ENCODE peak calls at places on chromosome X, in six cellular contexts. One of them, this sample, is unnamed.

GRCh38 chrX:115183980-115184379 is 5.2 kb upstream of the RBMXL3 start:
- DNase-seq in IMR-90: peak; percentile 79
- DNase-seq in PC-9: no peak
- DNase-seq in mesendoderm: no peak
- DNase-seq in neural progenitor cell: no peak
- DNase-seq in A549: peak; percentile 2
- DNase-seq in this sample: no peak

GRCh38 chrX:17369294-17369693 is 5.7 kb upstream of the NHS start:
- DNase-seq in IMR-90: no peak
- DNase-seq in PC-9: no peak
- DNase-seq in mesendoderm: no peak
- DNase-seq in neural progenitor cell: no peak
- DNase-seq in A549: no peak
- DNase-seq in this sample: no peak

GRCh38 chrX:41449615-41450014 is 2.5 kb downstream of the NYX start:
- DNase-seq in IMR-90: peak; percentile 24
- DNase-seq in PC-9: no peak
- DNase-seq in mesendoderm: no peak
- DNase-seq in neural progenitor cell: no peak
- DNase-seq in A549: no peak
- DNase-seq in this sample: no peak

GRCh38 chrX:109629310-109629709 is 4.3 kb upstream of the KCNE5 start:
- DNase-seq in IMR-90: no peak
- DNase-seq in PC-9: no peak
- DNase-seq in mesendoderm: no peak
- DNase-seq in neural progenitor cell: no peak
- DNase-seq in A549: no peak
- DNase-seq in this sample: peak; percentile 36

GRCh38 chrX:114178126-114178525 is 405.8 kb upstream of the HTR2C start:
- DNase-seq in IMR-90: no peak
- DNase-seq in PC-9: no peak
- DNase-seq in mesendoderm: no peak
- DNase-seq in neural progenitor cell: no peak
- DNase-seq in A549: no peak
- DNase-seq in this sample: no peak

GRCh38 chrX:48487362-48487785 is 11.4 kb downstream of the FTSJ1 start:
- DNase-seq in IMR-90: peak; percentile 89
- DNase-seq in PC-9: peak; percentile 77
- DNase-seq in mesendoderm: no peak
- DNase-seq in neural progenitor cell: no peak
- DNase-seq in A549: peak; percentile 65
- DNase-seq in this sample: no peak

GRCh38 chrX:8868906-8869305 is 67.7 kb upstream of the FAM9A start:
- DNase-seq in IMR-90: peak; percentile 46
- DNase-seq in PC-9: no peak
- DNase-seq in mesendoderm: no peak
- DNase-seq in neural progenitor cell: no peak
- DNase-seq in A549: no peak
- DNase-seq in this sample: no peak

GRCh38 chrX:85303544-85303943 is 59.8 kb downstream of the ZNF711 start:
- DNase-seq in IMR-90: no peak
- DNase-seq in PC-9: no peak
- DNase-seq in mesendoderm: no peak
- DNase-seq in neural progenitor cell: no peak
- DNase-seq in A549: no peak
- DNase-seq in this sample: no peak

GRCh38 chrX:43703211-43703791 is 47.2 kb downstream of the MAOA start:
- DNase-seq in IMR-90: peak; percentile 16
- DNase-seq in PC-9: no peak
- DNase-seq in mesendoderm: no peak
- DNase-seq in neural progenitor cell: no peak
- DNase-seq in A549: peak; percentile 37
- DNase-seq in this sample: no peak

GRCh38 chrX:80765226-80765625 is 44.5 kb downstream of the BRWD3 start:
- DNase-seq in IMR-90: peak; percentile 77
- DNase-seq in PC-9: peak; percentile 0
- DNase-seq in mesendoderm: peak; percentile 27
- DNase-seq in neural progenitor cell: no peak
- DNase-seq in A549: peak; percentile 33
- DNase-seq in this sample: no peak

GRCh38 chrX:130393451-130394074 is 8.1 kb upstream of the GPR119 start:
- DNase-seq in IMR-90: peak; percentile 45
- DNase-seq in PC-9: peak; percentile 52
- DNase-seq in mesendoderm: peak; percentile 60
- DNase-seq in neural progenitor cell: peak; percentile 65
- DNase-seq in A549: peak; percentile 60
- DNase-seq in this sample: peak; percentile 64

GRCh38 chrX:43580621-43581020 is 75.5 kb upstream of the MAOA start:
- DNase-seq in IMR-90: no peak
- DNase-seq in PC-9: no peak
- DNase-seq in mesendoderm: no peak
- DNase-seq in neural progenitor cell: no peak
- DNase-seq in A549: no peak
- DNase-seq in this sample: no peak

GRCh38 chrX:132708529-132708928 is 219.7 kb upstream of the MBNL3 start:
- DNase-seq in IMR-90: no peak
- DNase-seq in PC-9: no peak
- DNase-seq in mesendoderm: no peak
- DNase-seq in neural progenitor cell: no peak
- DNase-seq in A549: no peak
- DNase-seq in this sample: no peak

GRCh38 chrX:117808413-117808812 is 308.2 kb downstream of the KLHL13 start:
- DNase-seq in IMR-90: no peak
- DNase-seq in PC-9: no peak
- DNase-seq in mesendoderm: peak; percentile 13
- DNase-seq in neural progenitor cell: peak; percentile 2
- DNase-seq in A549: no peak
- DNase-seq in this sample: no peak

GRCh38 chrX:101287402-101287801 is 3.7 kb downstream of the TAF7L start:
- DNase-seq in IMR-90: peak; percentile 52
- DNase-seq in PC-9: peak; percentile 4
- DNase-seq in mesendoderm: peak; percentile 6
- DNase-seq in neural progenitor cell: peak; percentile 46
- DNase-seq in A549: peak; percentile 50
- DNase-seq in this sample: peak; percentile 51

GRCh38 chrX:21747523-21747922 is 10.4 kb downstream of the SMPX start:
- DNase-seq in IMR-90: no peak
- DNase-seq in PC-9: no peak
- DNase-seq in mesendoderm: peak; percentile 56
- DNase-seq in neural progenitor cell: peak; percentile 37
- DNase-seq in A549: no peak
- DNase-seq in this sample: no peak

GRCh38 chrX:67545772-67546495 is 2.1 kb downstream of the AR start:
- DNase-seq in IMR-90: no peak
- DNase-seq in PC-9: no peak
- DNase-seq in mesendoderm: peak; percentile 53
- DNase-seq in neural progenitor cell: peak; percentile 49
- DNase-seq in A549: peak; percentile 18
- DNase-seq in this sample: peak; percentile 25

GRCh38 chrX:16851421-16851820 is 18.7 kb downstream of the RBBP7 start:
- DNase-seq in IMR-90: peak; percentile 27
- DNase-seq in PC-9: no peak
- DNase-seq in mesendoderm: no peak
- DNase-seq in neural progenitor cell: no peak
- DNase-seq in A549: no peak
- DNase-seq in this sample: no peak

GRCh38 chrX:77788050-77788449 is 2.0 kb upstream of the ATRX start:
- DNase-seq in IMR-90: peak; percentile 14
- DNase-seq in PC-9: no peak
- DNase-seq in mesendoderm: peak; percentile 3
- DNase-seq in neural progenitor cell: no peak
- DNase-seq in A549: peak; percentile 88
- DNase-seq in this sample: no peak

GRCh38 chrX:19532709-19533108 is 17.4 kb upstream of the MAP3K15 start:
- DNase-seq in IMR-90: no peak
- DNase-seq in PC-9: no peak
- DNase-seq in mesendoderm: no peak
- DNase-seq in neural progenitor cell: no peak
- DNase-seq in A549: no peak
- DNase-seq in this sample: no peak

GRCh38 chrX:154116514-154116913 is 19.0 kb upstream of the MECP2 start:
- DNase-seq in IMR-90: no peak
- DNase-seq in PC-9: no peak
- DNase-seq in mesendoderm: no peak
- DNase-seq in neural progenitor cell: peak; percentile 34
- DNase-seq in A549: no peak
- DNase-seq in this sample: no peak

GRCh38 chrX:130028196-130028595 is 45.8 kb downstream of the BCORL1 start:
- DNase-seq in IMR-90: peak; percentile 39
- DNase-seq in PC-9: peak; percentile 51
- DNase-seq in mesendoderm: peak; percentile 16
- DNase-seq in neural progenitor cell: peak; percentile 22
- DNase-seq in A549: peak; percentile 57
- DNase-seq in this sample: peak; percentile 49

DNA sequence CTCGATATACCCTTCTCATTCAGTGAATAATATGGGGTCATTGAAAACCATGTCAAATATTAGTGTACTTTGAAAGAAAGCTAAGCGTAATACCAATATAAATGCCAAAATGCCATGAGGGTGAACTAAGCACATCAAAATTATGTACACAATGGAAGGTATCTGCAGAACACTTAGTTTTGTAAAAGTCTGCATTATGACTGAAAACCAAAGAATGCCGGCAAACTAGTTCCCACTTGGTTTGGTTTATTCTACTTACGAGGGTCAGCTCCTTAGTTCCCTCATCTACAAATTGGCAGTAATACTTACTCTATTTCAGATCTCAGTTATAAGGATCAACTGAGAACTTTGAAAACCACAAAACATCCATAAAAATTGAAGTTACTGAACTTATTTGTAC is 27.3 kb downstream of the RPS6KA6 start:
- DNase-seq in IMR-90: no peak
- DNase-seq in PC-9: no peak
- DNase-seq in mesendoderm: no peak
- DNase-seq in neural progenitor cell: no peak
- DNase-seq in A549: no peak
- DNase-seq in this sample: no peak
- H3K4me3 ChIP-seq in IMR-90: no peak overlapping the region
- H3K4me3 ChIP-seq in PC-9: no peak overlapping the region
- H3K4me3 ChIP-seq in mesendoderm: no peak overlapping the region
- H3K4me3 ChIP-seq in neural progenitor cell: no peak overlapping the region
- H3K4me3 ChIP-seq in A549: no peak overlapping the region
- H3K4me3 ChIP-seq in this sample: no peak overlapping the region

GRCh38 chrX:69101655-69102251 is 63.5 kb downstream of the PJA1 start:
- DNase-seq in IMR-90: no peak
- DNase-seq in PC-9: no peak
- DNase-seq in mesendoderm: no peak
- DNase-seq in neural progenitor cell: no peak
- DNase-seq in A549: no peak
- DNase-seq in this sample: peak; percentile 59
- H3K4me2 ChIP-seq in IMR-90: no peak overlapping the region
- H3K4me2 ChIP-seq in PC-9: no peak overlapping the region
- H3K4me2 ChIP-seq in mesendoderm: no peak overlapping the region
- H3K4me2 ChIP-seq in neural progenitor cell: no peak overlapping the region
- H3K4me2 ChIP-seq in A549: no peak overlapping the region
- H3K4me2 ChIP-seq in this sample: no peak overlapping the region

GRCh38 chrX:123184199-123184857 is at the start of gene GRIA3:
- DNase-seq in IMR-90: no peak
- DNase-seq in PC-9: no peak
- DNase-seq in mesendoderm: peak; percentile 60
- DNase-seq in neural progenitor cell: peak; percentile 45
- DNase-seq in A549: no peak
- DNase-seq in this sample: peak; percentile 29

GRCh38 chrX:123188081-123188480 is 4.0 kb downstream of the GRIA3 start:
- DNase-seq in IMR-90: no peak
- DNase-seq in PC-9: no peak
- DNase-seq in mesendoderm: no peak
- DNase-seq in neural progenitor cell: no peak
- DNase-seq in A549: no peak
- DNase-seq in this sample: no peak

GRCh38 chrX:123186796-123187195 is 2.7 kb downstream of the GRIA3 start:
- DNase-seq in IMR-90: no peak
- DNase-seq in PC-9: no peak
- DNase-seq in mesendoderm: no peak
- DNase-seq in neural progenitor cell: no peak
- DNase-seq in A549: no peak
- DNase-seq in this sample: no peak

GRCh38 chrX:123185714-123186113 is 1.6 kb downstream of the GRIA3 start:
- DNase-seq in IMR-90: no peak
- DNase-seq in PC-9: no peak
- DNase-seq in mesendoderm: no peak
- DNase-seq in neural progenitor cell: no peak
- DNase-seq in A549: no peak
- DNase-seq in this sample: no peak

DNA sequence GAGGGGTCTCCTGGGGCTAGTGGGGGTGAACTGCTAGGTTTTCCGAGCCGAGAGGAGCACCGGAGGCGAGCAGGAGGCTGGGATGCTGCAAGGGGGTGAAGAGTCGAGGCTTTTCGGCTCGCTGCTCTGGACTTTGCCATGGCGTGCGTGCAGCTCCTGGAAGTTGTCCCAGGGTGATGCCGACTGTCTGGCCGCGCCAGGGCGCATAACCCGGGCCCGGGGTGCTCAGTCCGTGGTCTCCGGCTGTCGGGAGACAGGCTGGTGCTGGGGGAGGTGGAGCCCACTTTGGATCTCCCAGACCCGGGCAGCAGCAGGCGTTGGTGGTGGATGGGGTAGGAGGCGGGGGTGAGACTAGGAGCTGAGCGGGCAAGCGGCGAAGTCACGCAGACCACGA is 777 bp downstream of the GRIA3 start:
- DNase-seq in IMR-90: no peak
- DNase-seq in PC-9: no peak
- DNase-seq in mesendoderm: peak; percentile 18
- DNase-seq in neural progenitor cell: peak; percentile 31
- DNase-seq in A549: no peak
- DNase-seq in this sample: peak; percentile 51
- H3K4me3 ChIP-seq in IMR-90: no peak overlapping the region
- H3K4me3 ChIP-seq in PC-9: no peak overlapping the region
- H3K4me3 ChIP-seq in mesendoderm: peak overlapping the region; percentile 16
- H3K4me3 ChIP-seq in neural progenitor cell: peak overlapping the region; percentile 64
- H3K4me3 ChIP-seq in A549: no peak overlapping the region
- H3K4me3 ChIP-seq in this sample: peak overlapping the region; percentile 36

GRCh38 chrX:15849555-15849954 is 5.1 kb downstream of the AP1S2 start:
- DNase-seq in IMR-90: no peak
- DNase-seq in PC-9: no peak
- DNase-seq in mesendoderm: peak; percentile 59
- DNase-seq in neural progenitor cell: peak; percentile 69
- DNase-seq in A549: no peak
- DNase-seq in this sample: peak; percentile 33
- H3K4me2 ChIP-seq in IMR-90: no peak overlapping the region
- H3K4me2 ChIP-seq in PC-9: no peak overlapping the region
- H3K4me2 ChIP-seq in mesendoderm: no peak overlapping the region
- H3K4me2 ChIP-seq in neural progenitor cell: peak overlapping the region; percentile 56
- H3K4me2 ChIP-seq in A549: no peak overlapping the region
- H3K4me2 ChIP-seq in this sample: no peak overlapping the region

DNA sequence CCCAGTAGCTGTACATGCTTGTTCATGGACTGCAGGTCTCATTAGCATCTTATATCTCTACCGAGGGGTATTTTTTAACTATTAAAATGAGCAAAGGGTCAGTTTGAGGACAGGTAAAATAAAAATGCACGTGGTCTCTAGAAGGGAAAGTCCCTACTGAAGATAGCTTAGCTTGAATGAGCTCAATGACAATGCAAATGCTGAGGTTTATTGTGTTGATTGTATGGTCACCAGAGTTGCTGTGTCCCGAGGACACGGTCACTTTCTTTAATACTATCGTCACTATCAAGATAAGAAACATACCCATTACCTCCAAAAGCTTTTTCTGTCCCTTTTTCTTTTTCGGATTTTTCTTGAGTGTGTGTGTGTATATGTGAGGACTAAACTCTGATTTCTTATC is 250.5 kb upstream of the PRKX start:
- DNase-seq in IMR-90: no peak
- DNase-seq in PC-9: no peak
- DNase-seq in mesendoderm: peak; percentile 1
- DNase-seq in neural progenitor cell: no peak
- DNase-seq in A549: no peak
- DNase-seq in this sample: no peak
- H3K4me3 ChIP-seq in IMR-90: no peak overlapping the region
- H3K4me3 ChIP-seq in PC-9: no peak overlapping the region
- H3K4me3 ChIP-seq in mesendoderm: no peak overlapping the region
- H3K4me3 ChIP-seq in neural progenitor cell: no peak overlapping the region
- H3K4me3 ChIP-seq in A549: no peak overlapping the region
- H3K4me3 ChIP-seq in this sample: no peak overlapping the region

This sample was measured in SK-N-SH.